ENCODE peak calls at places on chromosomes 5 and 9, in seven cellular contexts. Y, R, P, Z, A, S and T are unnamed samples.

GRCh38 chr9:136902259-136902821 is 16.0 kb downstream of the TRAF2 start:
- DNase-seq in P (peak), S (peak), A (no peak), Z (no peak), R (peak), Y (peak), T (peak)

GRCh38 chr9:127920794-127921193 is 4.0 kb upstream of the ST6GALNAC4 start:
- DNase-seq in A (no peak), S (no peak), R (no peak), Z (no peak), P (no peak), Y (no peak), T (peak)

GRCh38 chr9:106305428-106306133 is 557.4 kb upstream of the ZNF462 start:
- DNase-seq in P (peak), Y (no peak), A (no peak), R (no peak), S (no peak), Z (no peak), T (no peak)

GRCh38 chr5:135365281-135365680 is 33.8 kb downstream of the MACROH2A1 start:
- DNase-seq in A (no peak), Z (no peak), R (no peak), S (no peak), Y (no peak), P (no peak), T (no peak)

GRCh38 chr5:43643750-43644149 is 40.8 kb downstream of the NNT start:
- DNase-seq in R (no peak), Z (no peak), Y (no peak), S (no peak), P (no peak), A (no peak), T (no peak)

GRCh38 chr5:113380299-113381014 is 54.3 kb downstream of the TSSK1B start:
- DNase-seq in R (no peak), P (no peak), Z (no peak), S (no peak), A (no peak), Y (no peak), T (no peak)

GRCh38 chr5:132776077-132776931 is 735 bp downstream of the SEPTIN8 start:
- DNase-seq in S (peak), A (peak), Y (no peak), P (no peak), R (no peak), Z (no peak), T (peak)

GRCh38 chr5:84376346-84376745 is 8.3 kb downstream of the EDIL3 start:
- DNase-seq in S (no peak), Z (no peak), A (no peak), P (no peak), Y (no peak), R (no peak), T (no peak)

GRCh38 chr5:160434022-160434531 is 12.4 kb downstream of the PTTG1 start:
- DNase-seq in R (peak), A (peak), S (peak), Y (no peak), P (no peak), Z (no peak), T (peak)

GRCh38 chr5:28896949-28897348 is 1858.6 kb upstream of the CDH9 start:
- DNase-seq in R (no peak), P (no peak), S (no peak), Y (peak), A (no peak), Z (no peak), T (no peak)

GRCh38 chr9:100322954-100323536 is 29.7 kb downstream of the TEX10 start:
- DNase-seq in R (no peak), Z (peak), P (peak), A (peak), S (no peak), Y (peak), T (peak)

GRCh38 chr5:2888520-2889060 is 137.1 kb upstream of the IRX2 start:
- DNase-seq in R (no peak), Z (no peak), P (no peak), Y (no peak), S (no peak), A (no peak), T (no peak)

GRCh38 chr5:29229461-29229860 is 1964.0 kb upstream of the CDH6 start:
- DNase-seq in P (no peak), Z (no peak), R (no peak), A (no peak), S (no peak), Y (no peak), T (no peak)

GRCh38 chr9:96061293-96061987 is 185.9 kb downstream of the ERCC6L2 start:
- DNase-seq in R (no peak), Y (peak), Z (peak), A (peak), P (peak), S (no peak), T (peak)

GRCh38 chr9:116549061-116549664 is 137.9 kb upstream of the TRIM32 start:
- DNase-seq in R (peak), Z (peak), S (peak), P (peak), Y (peak), A (no peak), T (peak)

GRCh38 chr5:127030259-127031146 is at the start of gene MARCHF3:
- DNase-seq in A (peak), R (peak), Y (peak), S (peak), Z (peak), P (peak), T (peak)
- TF ChIP-seq CTCF in A (no peak), R (no peak), Y (peak), S (peak), Z (peak), P (peak), T (no peak)

GRCh38 chr9:81116340-81117207 is 572.8 kb downstream of the TLE1 start:
- DNase-seq in R (no peak), Z (no peak), P (no peak), A (no peak), Y (no peak), S (no peak), T (no peak)
- TF ChIP-seq CTCF in R (no peak), Z (no peak), P (no peak), A (no peak), Y (no peak), S (no peak), T (peak)

GRCh38 chr5:39367711-39368110 is 3.4 kb upstream of the C9 start:
- DNase-seq in R (no peak), S (no peak), P (no peak), Y (no peak), A (no peak), Z (no peak), T (no peak)
- TF ChIP-seq CTCF in R (no peak), S (no peak), P (no peak), Y (no peak), A (no peak), Z (no peak), T (no peak)

DNA sequence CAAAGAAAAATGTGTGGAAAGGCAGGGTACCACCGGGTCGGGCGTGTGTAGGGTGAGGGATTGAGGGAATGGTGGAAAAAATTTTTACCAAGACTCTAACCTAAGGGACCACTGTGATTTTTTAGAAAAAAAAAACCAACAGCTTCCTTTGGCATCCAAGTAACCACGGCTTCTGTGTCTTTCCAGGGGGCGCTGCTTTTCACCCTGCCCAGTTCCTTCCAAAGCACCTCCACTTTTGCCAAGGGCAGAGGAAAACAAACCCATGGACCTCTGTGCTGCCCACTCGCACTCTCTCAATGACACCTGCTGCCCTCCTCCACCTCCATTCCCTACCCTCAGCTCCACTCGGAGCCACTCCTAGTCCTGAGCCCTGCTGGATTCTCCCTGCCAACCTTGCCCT is 381.0 kb downstream of the ENC1 start:
- DNase-seq in Z (no peak), S (no peak), Y (no peak), A (peak), R (no peak), P (no peak), T (no peak)
- TF ChIP-seq CTCF in Z (peak), S (no peak), Y (no peak), A (no peak), R (no peak), P (no peak), T (no peak)

GRCh38 chr9:81174023-81174422 is 515.3 kb downstream of the TLE1 start:
- DNase-seq in P (no peak), Z (no peak), R (no peak), A (no peak), S (no peak), Y (no peak), T (no peak)
- TF ChIP-seq CTCF in P (no peak), Z (peak), R (no peak), A (no peak), S (no peak), Y (peak), T (peak)

DNA sequence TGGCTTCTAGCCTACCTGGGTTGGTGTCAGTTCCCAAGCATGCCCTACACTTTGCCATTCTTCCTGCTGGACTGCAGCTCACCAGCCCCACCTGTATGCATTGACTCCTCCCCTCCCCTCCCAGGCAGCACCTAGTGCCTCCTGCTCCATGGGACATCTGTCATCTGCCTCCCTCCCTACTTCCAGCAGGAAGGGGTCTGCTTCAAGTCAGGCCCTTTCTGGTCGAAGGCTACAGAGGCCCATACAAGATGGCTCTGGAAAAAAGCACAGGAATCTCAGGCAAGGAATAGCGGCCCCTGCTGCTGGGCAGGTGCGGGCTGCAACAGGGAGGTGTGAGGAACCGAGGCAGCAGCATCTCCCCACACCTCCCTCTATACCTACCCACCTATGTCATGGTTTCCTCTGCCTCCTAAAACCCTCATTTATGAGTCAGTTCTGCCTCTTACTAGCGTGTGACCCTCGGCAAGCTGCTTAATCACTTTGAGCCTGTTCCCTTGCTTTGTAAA is 19.7 kb downstream of the WWC1 start:
- DNase-seq in A (peak), S (no peak), R (no peak), P (no peak), Y (no peak), Z (no peak), T (no peak)
- TF ChIP-seq CTCF in A (no peak), S (no peak), R (no peak), P (no peak), Y (no peak), Z (no peak), T (no peak)